ENCODE peak calls at places on chromosomes 13 and 19, in four cellular contexts. G is CD4-positive, alpha-beta T cell; A is thoracic aorta; E is mammary epithelial cell. L is an unnamed sample.
A peak's percentile ranks its signal among the peaks of the same experiment; 100 is the strongest.

GRCh38 chr19:1770866-1771576 is 17.7 kb downstream of the ONECUT3 start:
- DNase-seq in A (no peak), E (no peak), G (no peak), L (no peak)

GRCh38 chr19:789473-790052 is 7.7 kb upstream of the PTBP1 start:
- DNase-seq in A (no peak), G (no peak), E (no peak), L (no peak)

GRCh38 chr19:16363133-16363851 is 38.7 kb downstream of the KLF2 start:
- DNase-seq in G (no peak), A (no peak), E (peak; percentile 7), L (peak; percentile 72)

GRCh38 chr19:41906916-41907680 is 21.2 kb downstream of the ERFL start:
- DNase-seq in E (no peak), G (no peak), A (no peak), L (no peak)

GRCh38 chr13:99505814-99506269 is 4.6 kb downstream of the TM9SF2 start:
- DNase-seq in G (no peak), E (no peak), A (no peak), L (no peak)

GRCh38 chr19:35986664-35987570 is 8.1 kb upstream of the SDHAF1 start:
- DNase-seq in A (no peak), G (no peak), E (no peak), L (no peak)

GRCh38 chr19:1672038-1672768 is 19.8 kb upstream of the TCF3 start:
- DNase-seq in G (peak; percentile 49), A (no peak), E (no peak), L (no peak)

GRCh38 chr13:94968040-94968756 is 255.9 kb upstream of the SOX21 start:
- DNase-seq in A (no peak), E (no peak), G (no peak), L (no peak)

GRCh38 chr19:6056801-6057650 is 53.3 kb downstream of the RFX2 start:
- DNase-seq in A (peak; percentile 84), G (no peak), E (peak; percentile 98), L (peak; percentile 88)

GRCh38 chr19:39845621-39846175 is 481 bp downstream of the FBL start:
- DNase-seq in E (peak; percentile 30), A (no peak), G (no peak), L (no peak)

GRCh38 chr13:109744512-109745051 is 41.8 kb downstream of the IRS2 start:
- DNase-seq in E (no peak), G (no peak), A (no peak), L (peak; percentile 14)

GRCh38 chr13:51230473-51231105 is 8.4 kb downstream of the FAM124A start:
- DNase-seq in G (no peak), A (no peak), E (no peak), L (no peak)

GRCh38 chr19:48513289-48514122 is 1.9 kb upstream of the LMTK3 start:
- DNase-seq in E (peak; percentile 62), G (peak; percentile 75), A (no peak), L (peak; percentile 53)

GRCh38 chr13:41411536-41411935 is 45.8 kb upstream of the RGCC start:
- DNase-seq in E (peak; percentile 42), A (no peak), G (peak; percentile 13), L (no peak)

GRCh38 chr19:52689804-52690394 is 44.9 kb downstream of the ZNF611 start:
- DNase-seq in G (peak; percentile 18), E (no peak), A (peak; percentile 4), L (no peak)

GRCh38 chr19:23281663-23282276 is 31.6 kb upstream of the ZNF724 start:
- DNase-seq in A (no peak), E (no peak), G (no peak), L (no peak)

GRCh38 chr13:43874512-43875092 is 4.9 kb downstream of the CCDC122 start:
- DNase-seq in G (no peak), A (no peak), E (no peak), L (peak; percentile 15)

GRCh38 chr13:105196052-105196451 is 1339.4 kb downstream of the EFNB2 start:
- DNase-seq in G (no peak), E (no peak), A (no peak), L (no peak)

GRCh38 chr19:11973020-11973810 is 8.4 kb downstream of the ZNF763 start:
- DNase-seq in E (no peak), G (no peak), A (no peak), L (no peak)

GRCh38 chr13:31054632-31055031 is 107.1 kb downstream of the HSPH1 start:
- DNase-seq in E (no peak), G (no peak), A (no peak), L (no peak)

GRCh38 chr19:7515471-7516226 is at the start of gene ZNF358:
- DNase-seq in G (no peak), E (no peak), A (peak; percentile 19), L (peak; percentile 43)

GRCh38 chr19:45168767-45169351 is 8.1 kb upstream of the NKPD1 start:
- DNase-seq in A (no peak), E (no peak), G (no peak), L (peak; percentile 69)

GRCh38 chr13:68697551-68697950 is 1410.1 kb upstream of the ATXN8OS start:
- DNase-seq in A (no peak), G (no peak), E (no peak), L (no peak)

GRCh38 chr13:72505376-72505775 is 222.1 kb downstream of the MZT1 start:
- DNase-seq in G (no peak), A (no peak), E (no peak), L (no peak)

GRCh38 chr13:46053162-46054012 is 841 bp upstream of the ZC3H13 start:
- DNase-seq in G (no peak), E (no peak), A (no peak), L (no peak)

GRCh38 chr13:34247596-34247995 is 429.6 kb downstream of the RFC3 start:
- DNase-seq in E (peak; percentile 25), A (no peak), G (no peak), L (peak; percentile 26)

GRCh38 chr19:56839665-56840451 is 668 bp downstream of the PEG3 start:
- DNase-seq in G (no peak), A (peak; percentile 94), E (no peak), L (no peak)

GRCh38 chr19:33641261-33641660 is 19.5 kb downstream of the CHST8 start:
- DNase-seq in G (no peak), E (no peak), A (no peak), L (no peak)

GRCh38 chr13:76993021-76993420 is 1.1 kb downstream of the CLN5 start:
- DNase-seq in A (no peak), E (peak; percentile 55), G (no peak), L (no peak)

GRCh38 chr13:51804295-51805172 is 571 bp upstream of the DHRS12 start:
- DNase-seq in G (no peak), E (no peak), A (no peak), L (no peak)

GRCh38 chr13:113897161-113897560 is 33.3 kb upstream of the GAS6 start:
- DNase-seq in G (no peak), A (no peak), E (peak; percentile 94), L (no peak)

GRCh38 chr13:80224468-80224867 is 116.5 kb downstream of the SPRY2 start:
- DNase-seq in A (no peak), E (peak; percentile 72), G (no peak), L (no peak)

GRCh38 chr19:57443121-57443696 is 8.1 kb downstream of the ZNF749 start:
- DNase-seq in G (no peak), E (no peak), A (no peak), L (no peak)

GRCh38 chr19:3440082-3440481 is 40.2 kb downstream of the SMIM24 start:
- DNase-seq in A (no peak), E (no peak), G (peak; percentile 49), L (no peak)

GRCh38 chr19:30222428-30222873 is 149.7 kb upstream of the ZNF536 start:
- DNase-seq in A (no peak), E (no peak), G (no peak), L (no peak)

GRCh38 chr13:47480121-47480520 is 521.0 kb downstream of the SUCLA2 start:
- DNase-seq in A (no peak), G (no peak), E (peak; percentile 76), L (no peak)